ENCODE peak calls at places on chromosomes 11 and 22, in eight cellular contexts. One of them, this sample, is unnamed.

GRCh38 chr22:38963872-38964271 is 6.5 kb downstream of the APOBEC3A start:
- DNase-seq in heart left ventricle: no peak
- DNase-seq in GM12878: no peak
- DNase-seq in transverse colon: peak
- DNase-seq in tibial nerve: no peak
- DNase-seq in prostate gland: no peak
- DNase-seq in K562: peak
- DNase-seq in NB4: no peak
- DNase-seq in this sample: no peak

GRCh38 chr11:57527056-57527631 is 3.4 kb downstream of the TIMM10 start:
- DNase-seq in heart left ventricle: peak
- DNase-seq in GM12878: no peak
- DNase-seq in transverse colon: peak
- DNase-seq in tibial nerve: peak
- DNase-seq in prostate gland: peak
- DNase-seq in K562: peak
- DNase-seq in NB4: peak
- DNase-seq in this sample: peak

GRCh38 chr11:93541884-93542752 is 1.1 kb downstream of the SMCO4 start:
- DNase-seq in heart left ventricle: peak
- DNase-seq in GM12878: no peak
- DNase-seq in transverse colon: peak
- DNase-seq in tibial nerve: no peak
- DNase-seq in prostate gland: peak
- DNase-seq in K562: peak
- DNase-seq in NB4: peak
- DNase-seq in this sample: no peak

GRCh38 chr22:29151316-29151715 is 54.4 kb upstream of the EMID1 start:
- DNase-seq in heart left ventricle: no peak
- DNase-seq in GM12878: no peak
- DNase-seq in transverse colon: no peak
- DNase-seq in tibial nerve: no peak
- DNase-seq in prostate gland: no peak
- DNase-seq in K562: no peak
- DNase-seq in NB4: no peak
- DNase-seq in this sample: no peak

GRCh38 chr11:130203766-130204702 is 44.5 kb downstream of the ST14 start:
- DNase-seq in heart left ventricle: no peak
- DNase-seq in GM12878: no peak
- DNase-seq in transverse colon: no peak
- DNase-seq in tibial nerve: no peak
- DNase-seq in prostate gland: no peak
- DNase-seq in K562: no peak
- DNase-seq in NB4: no peak
- DNase-seq in this sample: no peak

GRCh38 chr22:49210606-49211005 is 617.1 kb downstream of the BRD1 start:
- DNase-seq in heart left ventricle: no peak
- DNase-seq in GM12878: no peak
- DNase-seq in transverse colon: no peak
- DNase-seq in tibial nerve: no peak
- DNase-seq in prostate gland: no peak
- DNase-seq in K562: no peak
- DNase-seq in NB4: no peak
- DNase-seq in this sample: peak

GRCh38 chr11:119520966-119521365 is 98.0 kb upstream of the THY1 start:
- DNase-seq in heart left ventricle: no peak
- DNase-seq in GM12878: no peak
- DNase-seq in transverse colon: no peak
- DNase-seq in tibial nerve: no peak
- DNase-seq in prostate gland: no peak
- DNase-seq in K562: no peak
- DNase-seq in NB4: no peak
- DNase-seq in this sample: no peak

GRCh38 chr11:124394408-124394807 is 4.4 kb downstream of the OR8B3 start:
- DNase-seq in heart left ventricle: no peak
- DNase-seq in GM12878: no peak
- DNase-seq in transverse colon: no peak
- DNase-seq in tibial nerve: no peak
- DNase-seq in prostate gland: no peak
- DNase-seq in K562: peak
- DNase-seq in NB4: peak
- DNase-seq in this sample: no peak

GRCh38 chr11:120579601-120580000 is 68.1 kb downstream of the GRIK4 start:
- DNase-seq in heart left ventricle: no peak
- DNase-seq in GM12878: no peak
- DNase-seq in transverse colon: no peak
- DNase-seq in tibial nerve: no peak
- DNase-seq in prostate gland: no peak
- DNase-seq in K562: no peak
- DNase-seq in NB4: no peak
- DNase-seq in this sample: no peak

GRCh38 chr11:82996966-82997606 is 74.6 kb downstream of the RAB30 start:
- DNase-seq in heart left ventricle: no peak
- DNase-seq in GM12878: peak
- DNase-seq in transverse colon: peak
- DNase-seq in tibial nerve: no peak
- DNase-seq in prostate gland: peak
- DNase-seq in K562: no peak
- DNase-seq in NB4: no peak
- DNase-seq in this sample: no peak

GRCh38 chr11:95849087-95849825 is 59.0 kb downstream of the CEP57 start:
- DNase-seq in heart left ventricle: peak
- DNase-seq in GM12878: no peak
- DNase-seq in transverse colon: peak
- DNase-seq in tibial nerve: no peak
- DNase-seq in prostate gland: peak
- DNase-seq in K562: peak
- DNase-seq in NB4: peak
- DNase-seq in this sample: peak

GRCh38 chr22:38413085-38414008 is 41.7 kb downstream of the KCNJ4 start:
- DNase-seq in heart left ventricle: peak
- DNase-seq in GM12878: no peak
- DNase-seq in transverse colon: peak
- DNase-seq in tibial nerve: no peak
- DNase-seq in prostate gland: no peak
- DNase-seq in K562: no peak
- DNase-seq in NB4: no peak
- DNase-seq in this sample: no peak

GRCh38 chr22:29944339-29944738 is 61.4 kb downstream of the MTMR3 start:
- DNase-seq in heart left ventricle: no peak
- DNase-seq in GM12878: no peak
- DNase-seq in transverse colon: no peak
- DNase-seq in tibial nerve: no peak
- DNase-seq in prostate gland: no peak
- DNase-seq in K562: no peak
- DNase-seq in NB4: no peak
- DNase-seq in this sample: no peak

GRCh38 chr11:1863352-1864215 is 10.7 kb downstream of the LSP1 start:
- DNase-seq in heart left ventricle: peak
- DNase-seq in GM12878: no peak
- DNase-seq in transverse colon: peak
- DNase-seq in tibial nerve: peak
- DNase-seq in prostate gland: peak
- DNase-seq in K562: peak
- DNase-seq in NB4: peak
- DNase-seq in this sample: peak

GRCh38 chr22:22460635-22461034 is 47.9 kb downstream of the ZNF280B start:
- DNase-seq in heart left ventricle: no peak
- DNase-seq in GM12878: no peak
- DNase-seq in transverse colon: no peak
- DNase-seq in tibial nerve: no peak
- DNase-seq in prostate gland: no peak
- DNase-seq in K562: peak
- DNase-seq in NB4: peak
- DNase-seq in this sample: no peak

GRCh38 chr11:17611503-17612220 is 64.6 kb downstream of the OTOG start:
- DNase-seq in heart left ventricle: no peak
- DNase-seq in GM12878: no peak
- DNase-seq in transverse colon: no peak
- DNase-seq in tibial nerve: no peak
- DNase-seq in prostate gland: no peak
- DNase-seq in K562: no peak
- DNase-seq in NB4: no peak
- DNase-seq in this sample: peak

GRCh38 chr11:77379253-77379652 is 77.8 kb upstream of the GDPD4 start:
- DNase-seq in heart left ventricle: no peak
- DNase-seq in GM12878: no peak
- DNase-seq in transverse colon: no peak
- DNase-seq in tibial nerve: no peak
- DNase-seq in prostate gland: no peak
- DNase-seq in K562: no peak
- DNase-seq in NB4: no peak
- DNase-seq in this sample: no peak

GRCh38 chr11:128501008-128501407 is 86.3 kb downstream of the ETS1 start:
- DNase-seq in heart left ventricle: no peak
- DNase-seq in GM12878: no peak
- DNase-seq in transverse colon: no peak
- DNase-seq in tibial nerve: no peak
- DNase-seq in prostate gland: no peak
- DNase-seq in K562: no peak
- DNase-seq in NB4: no peak
- DNase-seq in this sample: no peak

GRCh38 chr11:3094223-3094824 is 37.1 kb upstream of the CARS1 start:
- DNase-seq in heart left ventricle: no peak
- DNase-seq in GM12878: no peak
- DNase-seq in transverse colon: no peak
- DNase-seq in tibial nerve: no peak
- DNase-seq in prostate gland: no peak
- DNase-seq in K562: no peak
- DNase-seq in NB4: no peak
- DNase-seq in this sample: peak

GRCh38 chr22:50261615-50262459 is at the start of gene MAPK12:
- DNase-seq in heart left ventricle: peak
- DNase-seq in GM12878: no peak
- DNase-seq in transverse colon: no peak
- DNase-seq in tibial nerve: no peak
- DNase-seq in prostate gland: no peak
- DNase-seq in K562: peak
- DNase-seq in NB4: peak
- DNase-seq in this sample: no peak

GRCh38 chr11:6692128-6692527 is 9.0 kb upstream of the MRPL17 start:
- DNase-seq in heart left ventricle: no peak
- DNase-seq in GM12878: no peak
- DNase-seq in transverse colon: no peak
- DNase-seq in tibial nerve: no peak
- DNase-seq in prostate gland: no peak
- DNase-seq in K562: no peak
- DNase-seq in NB4: no peak
- DNase-seq in this sample: no peak
- H3K4me3 ChIP-seq in heart left ventricle: no peak
- H3K4me3 ChIP-seq in GM12878: no peak
- H3K4me3 ChIP-seq in transverse colon: no peak
- H3K4me3 ChIP-seq in tibial nerve: no peak
- H3K4me3 ChIP-seq in prostate gland: no peak
- H3K4me3 ChIP-seq in K562: no peak
- H3K4me3 ChIP-seq in NB4: no peak
- H3K4me3 ChIP-seq in this sample: no peak

DNA sequence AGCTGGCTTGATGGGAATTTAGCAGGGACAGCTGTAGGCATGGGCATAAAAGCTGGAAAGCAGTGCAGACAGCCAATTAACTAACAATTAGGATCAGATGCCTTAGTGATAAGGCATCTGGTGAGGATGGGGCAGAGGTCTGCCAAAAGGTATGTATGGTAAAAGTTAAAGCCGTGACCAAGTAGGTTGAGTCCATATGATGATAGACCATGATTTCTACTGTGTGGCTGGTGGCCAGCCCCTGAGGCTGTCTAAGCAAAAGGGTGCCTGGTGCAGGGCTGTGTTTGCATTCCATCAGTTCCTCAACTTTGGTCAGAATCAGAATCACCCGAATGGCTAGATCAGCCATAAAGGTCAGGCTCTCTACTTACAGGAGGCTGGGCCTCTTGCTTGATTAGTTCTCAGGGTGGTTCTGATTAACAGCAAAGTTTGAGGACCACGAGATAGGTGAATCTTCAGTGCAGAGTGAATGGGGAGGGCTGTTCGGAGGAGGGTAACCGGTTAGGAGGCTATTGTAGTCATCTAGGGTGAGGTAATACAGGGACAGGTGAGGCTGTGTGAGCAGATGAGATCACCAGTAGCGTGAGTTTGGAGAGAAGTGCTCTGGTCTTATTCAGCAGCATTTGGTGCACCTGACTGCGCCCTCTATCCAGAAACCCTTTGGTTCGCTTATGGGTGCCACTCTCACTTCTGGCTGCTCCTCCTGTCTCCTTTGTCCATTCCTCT is 27.2 kb downstream of the PPFIBP2 start:
- DNase-seq in heart left ventricle: no peak
- DNase-seq in GM12878: no peak
- DNase-seq in transverse colon: no peak
- DNase-seq in tibial nerve: no peak
- DNase-seq in prostate gland: no peak
- DNase-seq in K562: no peak
- DNase-seq in NB4: no peak
- DNase-seq in this sample: no peak
- TF ChIP-seq CTCF in heart left ventricle: no peak
- TF ChIP-seq CTCF in GM12878: no peak
- TF ChIP-seq CTCF in transverse colon: no peak
- TF ChIP-seq CTCF in tibial nerve: no peak
- TF ChIP-seq CTCF in prostate gland: no peak
- TF ChIP-seq CTCF in K562: no peak
- TF ChIP-seq CTCF in NB4: no peak
- TF ChIP-seq CTCF in this sample: no peak

DNA sequence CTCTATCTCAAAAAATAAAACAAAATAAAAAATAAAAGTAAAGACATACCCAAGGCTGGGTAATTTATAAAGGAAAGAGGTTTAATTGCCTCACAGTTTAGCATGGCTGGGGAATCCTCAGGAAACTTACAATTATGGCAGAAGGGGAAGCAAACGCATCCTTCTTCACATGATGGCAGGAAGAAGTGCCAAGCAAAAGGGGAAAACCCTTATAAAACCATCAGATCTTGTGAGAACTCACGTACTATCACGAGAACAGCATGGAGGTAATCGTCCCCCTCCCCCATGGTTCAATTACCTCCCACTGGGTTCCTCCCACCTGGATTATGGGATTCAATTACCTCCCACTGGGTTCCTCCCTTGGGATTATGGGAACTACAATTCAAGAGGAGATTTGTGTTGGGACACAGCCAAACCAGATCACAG is 8.3 kb upstream of the SSTR3 start:
- DNase-seq in heart left ventricle: no peak
- DNase-seq in GM12878: no peak
- DNase-seq in transverse colon: no peak
- DNase-seq in tibial nerve: no peak
- DNase-seq in prostate gland: no peak
- DNase-seq in K562: no peak
- DNase-seq in NB4: no peak
- DNase-seq in this sample: no peak
- TF ChIP-seq POLR2A in heart left ventricle: no peak
- TF ChIP-seq POLR2A in GM12878: peak
- TF ChIP-seq POLR2A in transverse colon: no peak
- TF ChIP-seq POLR2A in tibial nerve: no peak
- TF ChIP-seq POLR2A in prostate gland: no peak
- TF ChIP-seq POLR2A in K562: no peak
- TF ChIP-seq POLR2A in NB4: no peak
- TF ChIP-seq POLR2A in this sample: no peak

GRCh38 chr22:45211435-45211834 is 29.3 kb downstream of the KIAA0930 start:
- DNase-seq in heart left ventricle: no peak
- DNase-seq in GM12878: no peak
- DNase-seq in transverse colon: no peak
- DNase-seq in tibial nerve: no peak
- DNase-seq in prostate gland: no peak
- DNase-seq in K562: no peak
- DNase-seq in NB4: no peak
- DNase-seq in this sample: no peak
- H3K4me3 ChIP-seq in heart left ventricle: peak
- H3K4me3 ChIP-seq in GM12878: no peak
- H3K4me3 ChIP-seq in transverse colon: no peak
- H3K4me3 ChIP-seq in tibial nerve: no peak
- H3K4me3 ChIP-seq in prostate gland: no peak
- H3K4me3 ChIP-seq in K562: no peak
- H3K4me3 ChIP-seq in NB4: no peak
- H3K4me3 ChIP-seq in this sample: no peak

This sample was measured in lower leg skin.